ENCODE peak calls at places on chromosomes 7 and 10, in ten cellular contexts. H is posterior cingulate gyrus; A is NCI-H1105; M is stimulated activated CD4-positive, alpha-beta T cell treated with anti-CD3 and anti-CD28 coated beads, Interleukin-15, amount 100 ng/mL, for 48 hours; N is Daoy; S is stimulated activated naive CD8-positive, alpha-beta T cell treated with anti-CD3 and anti-CD28 coated beads, Interleukin-15, Interleukin-2, amounts not matched to agents 100 U/mL and 50 U/mL, for 24 hours; E is amniotic stem cell; W is CD4-positive, alpha-beta T cell; F is HTR-8/SVneo; K is HL-60. P is an unnamed sample.

GRCh38 chr10:51895209-51895608 is 195.8 kb upstream of the CSTF2T start:
- DNase-seq in H (no peak), A (no peak), M (no peak), N (no peak), S (no peak), E (no peak), W (no peak), F (no peak), K (no peak), P (no peak)

GRCh38 chr10:132708936-132709335 is 77.0 kb downstream of the NKX6-2 start:
- DNase-seq in H (no peak), A (no peak), M (no peak), N (no peak), S (no peak), E (no peak), W (no peak), F (no peak), K (no peak), P (no peak)

GRCh38 chr10:125626671-125627070 is 56.3 kb downstream of the TEX36 start:
- DNase-seq in H (no peak), A (no peak), M (no peak), N (peak), S (no peak), E (no peak), W (no peak), F (no peak), K (no peak), P (no peak)

GRCh38 chr7:55086413-55087201 is 67.8 kb downstream of the EGFR start:
- DNase-seq in H (peak), A (no peak), M (no peak), N (peak), S (peak), E (peak), W (no peak), F (peak), K (no peak), P (no peak)

GRCh38 chr7:25386311-25386744 is 158.0 kb upstream of the NPVF start:
- DNase-seq in H (peak), A (no peak), M (no peak), N (no peak), S (no peak), E (no peak), W (no peak), F (no peak), K (no peak), P (no peak)

GRCh38 chr7:5607958-5608656 is 173.4 kb downstream of the RNF216 start:
- DNase-seq in H (no peak), A (no peak), M (no peak), N (peak), S (no peak), E (no peak), W (no peak), F (no peak), K (no peak), P (no peak)

GRCh38 chr7:149879801-149880738 is 6.3 kb downstream of the ATP6V0E2 start:
- DNase-seq in H (peak), A (no peak), M (no peak), N (no peak), S (no peak), E (no peak), W (no peak), F (no peak), K (no peak), P (peak)

GRCh38 chr7:34327681-34328080 is 330.3 kb upstream of the NPSR1 start:
- DNase-seq in H (no peak), A (no peak), M (no peak), N (no peak), S (no peak), E (no peak), W (no peak), F (no peak), K (no peak), P (peak)

GRCh38 chr7:83588602-83589240 is 60.2 kb downstream of the SEMA3E start:
- DNase-seq in H (no peak), A (no peak), M (no peak), N (peak), S (no peak), E (no peak), W (no peak), F (no peak), K (no peak), P (no peak)